ENCODE peak calls at places on chromosome 22, in seven cellular contexts. T is Peyer's patch, I is endothelial cell of umbilical vein, A is hepatocyte, K is cardiac muscle cell, Y is adrenal gland, C is OCI-LY7. B is an unnamed sample. For H3K36me3, the result is how much of the 10 kb centered on the place peaks cover.

GRCh38 chr22:27564806-27565205 is 236.8 kb downstream of the MN1 start:
- DNase-seq in Y (no peak), T (no peak), I (no peak), K (no peak), C (no peak), A (no peak), B (no peak)

GRCh38 chr22:38318792-38319773 is 1.9 kb upstream of the CSNK1E start:
- DNase-seq in T (no peak), K (no peak), C (no peak), A (peak), I (no peak), Y (no peak), B (no peak)

GRCh38 chr22:46038516-46039430 is 61.8 kb upstream of the WNT7B start:
- DNase-seq in Y (peak), A (no peak), C (no peak), I (no peak), K (no peak), T (peak), B (no peak)

GRCh38 chr22:29166180-29166579 is 39.5 kb upstream of the EMID1 start:
- DNase-seq in K (no peak), C (no peak), I (no peak), A (no peak), T (no peak), Y (no peak), B (no peak)

GRCh38 chr22:40107756-40108437 is 69.8 kb upstream of the TNRC6B start:
- DNase-seq in I (no peak), A (peak), T (no peak), K (peak), C (peak), Y (peak), B (no peak)

GRCh38 chr22:21761086-21761485 is 25.5 kb upstream of the YPEL1 start:
- DNase-seq in T (no peak), Y (no peak), C (no peak), A (no peak), I (no peak), K (no peak), B (no peak)

GRCh38 chr22:17213976-17214375 is 5.3 kb downstream of the ADA2 start:
- DNase-seq in A (peak), T (peak), I (peak), C (peak), K (peak), Y (peak), B (no peak)

GRCh38 chr22:27808730-27809129 is 7.2 kb upstream of the MN1 start:
- DNase-seq in T (no peak), K (no peak), I (no peak), A (no peak), Y (no peak), C (no peak), B (no peak)

GRCh38 chr22:29003975-29004646 is 57.5 kb downstream of the C22orf31 start:
- DNase-seq in A (no peak), I (no peak), Y (peak), K (no peak), C (no peak), T (no peak), B (no peak)

GRCh38 chr22:17672417-17672991 is 33.9 kb downstream of the BCL2L13 start:
- DNase-seq in A (no peak), C (no peak), T (no peak), Y (no peak), K (no peak), I (no peak), B (no peak)

GRCh38 chr22:46842606-46843005 is 80.2 kb downstream of the TBC1D22A start:
- DNase-seq in C (no peak), T (peak), Y (no peak), I (no peak), K (no peak), A (no peak), B (no peak)

GRCh38 chr22:47036352-47036751 is 273.9 kb downstream of the TBC1D22A start:
- DNase-seq in C (no peak), K (no peak), T (no peak), A (no peak), Y (no peak), I (no peak), B (no peak)

GRCh38 chr22:38214248-38215056 is 12.7 kb downstream of the MAFF start:
- DNase-seq in C (peak), A (peak), T (peak), K (peak), Y (peak), I (peak), B (peak)

GRCh38 chr22:20721409-20722218 is 52.3 kb upstream of the SERPIND1 start:
- DNase-seq in K (no peak), A (no peak), I (no peak), C (no peak), Y (no peak), T (no peak), B (no peak)

GRCh38 chr22:47835726-47836125 is 1073.3 kb downstream of the TBC1D22A start:
- DNase-seq in C (no peak), Y (no peak), I (no peak), T (no peak), A (peak), K (peak), B (no peak)

GRCh38 chr22:38081636-38081940 is 2.4 kb downstream of the SLC16A8 start:
- DNase-seq in K (no peak), I (no peak), T (no peak), Y (no peak), C (no peak), A (no peak), B (no peak)

GRCh38 chr22:28815101-28815500 is 14.7 kb upstream of the XBP1 start:
- DNase-seq in A (no peak), T (peak), I (no peak), C (no peak), K (no peak), Y (no peak), B (no peak)

GRCh38 chr22:46360097-46360496 is 24.6 kb downstream of the TRMU start:
- DNase-seq in Y (no peak), C (no peak), A (no peak), I (no peak), K (no peak), T (no peak), B (no peak)

GRCh38 chr22:17121235-17122195 is at the start of gene TMEM121B:
- DNase-seq in I (peak), T (no peak), K (peak), Y (peak), C (no peak), A (peak), B (no peak)

GRCh38 chr22:17536269-17536668 is 27.0 kb upstream of the SLC25A18 start:
- DNase-seq in T (no peak), C (no peak), I (no peak), Y (no peak), A (no peak), K (peak), B (no peak)

GRCh38 chr22:20268350-20269012 is 363 bp upstream of the RTN4R start:
- DNase-seq in I (peak), Y (no peak), C (peak), T (peak), K (peak), A (peak), B (peak)

GRCh38 chr22:17948101-17948500 is 76.3 kb downstream of the MICAL3 start:
- DNase-seq in C (no peak), K (no peak), Y (no peak), T (no peak), A (no peak), I (no peak), B (no peak)

GRCh38 chr22:38239101-38239761 is 33.6 kb downstream of the TMEM184B start:
- DNase-seq in T (no peak), I (peak), C (no peak), K (peak), A (peak), Y (peak), B (no peak)

GRCh38 chr22:38243007-38243775 is 29.6 kb downstream of the TMEM184B start:
- DNase-seq in T (peak), I (no peak), Y (no peak), K (peak), C (peak), A (peak), B (no peak)

GRCh38 chr22:30178180-30179126 is 68.1 kb downstream of the LIF start:
- DNase-seq in I (no peak), Y (no peak), C (no peak), A (no peak), K (no peak), T (no peak), B (no peak)

GRCh38 chr22:41620646-41621098 is at the start of gene DESI1:
- DNase-seq in I (no peak), T (no peak), A (peak), Y (no peak), K (peak), C (no peak), B (no peak)

GRCh38 chr22:22976033-22976922 is 88.7 kb downstream of the IGLL5 start:
- DNase-seq in T (no peak), A (no peak), C (no peak), I (no peak), K (no peak), Y (no peak), B (no peak)

GRCh38 chr22:37425800-37426531 is 1.3 kb downstream of the ELFN2 start:
- DNase-seq in T (no peak), A (peak), C (peak), Y (no peak), I (peak), K (no peak), B (no peak)

GRCh38 chr22:29755889-29756288 is 10.9 kb downstream of the ZMAT5 start:
- DNase-seq in C (no peak), K (no peak), A (no peak), I (no peak), T (no peak), Y (no peak), B (no peak)

GRCh38 chr22:19880786-19881569 is 26.3 kb upstream of the GNB1L start:
- DNase-seq in I (peak), C (no peak), T (peak), K (peak), A (peak), Y (no peak), B (no peak)

GRCh38 chr22:49209452-49210195 is 618.0 kb downstream of the BRD1 start:
- DNase-seq in Y (peak), A (peak), C (no peak), K (no peak), I (no peak), T (peak), B (no peak)

GRCh38 chr22:36224245-36224644 is 15.1 kb downstream of the APOL2 start:
- DNase-seq in C (no peak), T (no peak), A (no peak), Y (no peak), I (no peak), K (no peak), B (no peak)

GRCh38 chr22:24247011-24247507 is 2.2 kb upstream of the GGT5 start:
- DNase-seq in I (no peak), C (no peak), A (no peak), T (no peak), Y (no peak), K (peak), B (no peak)

GRCh38 chr22:24240381-24240780 is 4.5 kb downstream of the GGT5 start:
- DNase-seq in I (no peak), K (peak), A (no peak), T (no peak), Y (no peak), C (no peak), B (no peak)

GRCh38 chr22:24247564-24248344 is 2.9 kb upstream of the GGT5 start:
- DNase-seq in C (peak), I (peak), A (peak), K (peak), T (peak), Y (peak), B (peak)

GRCh38 chr22:24244144-24244787 is 616 bp downstream of the GGT5 start:
- DNase-seq in I (peak), A (no peak), T (no peak), C (peak), Y (no peak), K (peak), B (no peak)
- H3K4me3 ChIP-seq in I (no peak), A (no peak), T (peak), C (no peak), Y (no peak), K (no peak), B (no peak)

DNA sequence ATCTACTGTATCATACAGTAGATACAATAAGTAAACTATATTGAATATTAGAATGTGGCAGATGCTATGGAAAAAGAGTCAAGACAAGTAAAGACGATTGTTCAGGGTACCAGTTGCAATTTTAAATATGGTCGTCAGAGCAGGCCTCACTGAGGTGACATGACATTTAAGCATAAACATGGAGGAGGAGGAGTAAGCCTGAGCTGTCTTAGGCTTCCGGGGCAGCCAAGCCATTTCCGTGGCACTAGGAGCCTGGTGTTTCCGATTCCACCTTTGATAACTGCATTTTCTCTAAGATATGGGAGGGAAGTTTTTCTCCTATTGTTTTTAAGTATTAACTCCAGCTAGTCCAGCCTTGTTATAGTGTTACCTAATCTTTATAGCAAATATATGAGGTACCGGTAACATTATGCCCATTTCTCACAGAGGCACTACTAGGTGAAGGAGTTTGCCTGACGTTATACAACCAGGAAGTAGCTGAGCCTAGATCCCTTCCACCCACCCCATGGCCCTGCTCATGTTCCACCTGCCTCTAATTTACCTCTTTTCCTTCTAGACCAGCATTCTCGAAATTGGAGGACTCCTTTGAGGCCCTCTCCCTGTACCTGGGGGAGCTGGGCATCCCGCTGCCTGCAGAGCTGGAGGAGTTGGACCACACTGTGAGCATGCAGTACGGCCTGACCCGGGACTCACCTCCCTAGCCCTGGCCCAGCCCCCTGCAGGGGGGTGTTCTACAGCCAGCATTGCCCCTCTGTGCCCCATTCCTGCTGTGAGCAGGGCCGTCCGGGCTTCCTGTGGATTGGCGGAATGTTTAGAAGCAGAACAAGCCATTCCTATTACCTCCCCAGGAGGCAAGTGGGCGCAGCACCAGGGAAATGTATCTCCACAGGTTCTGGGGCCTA is 14.3 kb downstream of the PIK3IP1 start:
- DNase-seq in C (no peak), I (no peak), A (no peak), T (peak), K (no peak), Y (no peak), B (no peak)
- H3K36me3 ChIP-seq in C (half or more), I (half or more), A (under half), T (under half), K (under half), Y (half or more), B (half or more)

DNA sequence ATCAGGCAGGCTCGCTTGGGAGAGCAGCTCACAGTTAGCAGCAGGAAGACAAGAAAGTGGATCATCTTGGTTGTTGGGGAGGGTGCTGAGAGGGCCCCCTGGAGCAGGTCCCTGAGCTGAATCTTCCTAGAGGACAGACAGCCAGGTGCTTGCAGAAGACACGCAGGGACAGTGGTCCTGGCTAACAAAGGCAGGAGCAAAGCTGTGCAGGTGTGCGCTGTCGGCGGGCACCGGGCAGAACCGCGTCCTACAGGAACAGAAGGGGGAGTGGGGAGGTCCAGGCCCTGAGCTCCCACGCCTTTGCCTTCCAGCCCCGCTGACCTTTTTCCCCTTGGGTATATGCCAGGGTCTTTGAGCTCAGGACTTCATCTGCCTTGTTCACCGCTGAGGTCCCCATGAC is 30.1 kb upstream of the PARVB start:
- DNase-seq in K (no peak), I (no peak), T (no peak), Y (peak), A (no peak), C (no peak), B (no peak)
- H3K27ac ChIP-seq in K (no peak), I (no peak), T (no peak), Y (no peak), A (no peak), C (no peak), B (no peak)

GRCh38 chr22:24027991-24028390 is 16.9 kb downstream of the CABIN1 start:
- DNase-seq in T (no peak), K (no peak), I (no peak), A (no peak), C (no peak), Y (no peak), B (no peak)

GRCh38 chr22:24027389-24027980 is 16.4 kb downstream of the CABIN1 start:
- DNase-seq in T (no peak), C (no peak), I (no peak), Y (no peak), K (no peak), A (no peak), B (no peak)

GRCh38 chr22:24026056-24026455 is 15.0 kb downstream of the CABIN1 start:
- DNase-seq in Y (no peak), C (no peak), T (no peak), A (no peak), I (no peak), K (no peak), B (no peak)

GRCh38 chr22:24025475-24025874 is 14.4 kb downstream of the CABIN1 start:
- DNase-seq in A (no peak), T (no peak), Y (no peak), C (no peak), I (no peak), K (no peak), B (no peak)

DNA sequence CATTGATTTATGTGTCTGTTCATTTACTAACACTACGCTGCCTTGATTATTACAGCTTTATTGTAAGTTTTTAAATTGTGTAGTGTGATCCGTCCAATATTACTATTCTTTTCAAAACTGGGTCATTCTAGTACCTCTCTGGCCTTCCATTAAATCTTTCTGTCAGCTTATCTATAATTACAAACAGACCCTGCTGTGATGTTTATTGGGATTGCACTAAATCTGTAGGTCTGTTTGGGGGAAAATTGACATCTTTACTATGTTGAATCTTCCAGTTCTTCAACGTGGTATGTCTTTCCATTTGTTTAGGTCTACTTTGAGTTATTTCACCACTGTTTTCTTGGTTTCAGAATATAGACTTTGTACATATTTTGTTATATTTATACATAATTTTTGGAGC is 15.6 kb downstream of the CABIN1 start:
- DNase-seq in K (no peak), Y (no peak), A (no peak), I (no peak), T (no peak), C (no peak), B (no peak)
- H3K4me3 ChIP-seq in K (no peak), Y (no peak), A (no peak), I (no peak), T (no peak), C (no peak), B (no peak)

DNA sequence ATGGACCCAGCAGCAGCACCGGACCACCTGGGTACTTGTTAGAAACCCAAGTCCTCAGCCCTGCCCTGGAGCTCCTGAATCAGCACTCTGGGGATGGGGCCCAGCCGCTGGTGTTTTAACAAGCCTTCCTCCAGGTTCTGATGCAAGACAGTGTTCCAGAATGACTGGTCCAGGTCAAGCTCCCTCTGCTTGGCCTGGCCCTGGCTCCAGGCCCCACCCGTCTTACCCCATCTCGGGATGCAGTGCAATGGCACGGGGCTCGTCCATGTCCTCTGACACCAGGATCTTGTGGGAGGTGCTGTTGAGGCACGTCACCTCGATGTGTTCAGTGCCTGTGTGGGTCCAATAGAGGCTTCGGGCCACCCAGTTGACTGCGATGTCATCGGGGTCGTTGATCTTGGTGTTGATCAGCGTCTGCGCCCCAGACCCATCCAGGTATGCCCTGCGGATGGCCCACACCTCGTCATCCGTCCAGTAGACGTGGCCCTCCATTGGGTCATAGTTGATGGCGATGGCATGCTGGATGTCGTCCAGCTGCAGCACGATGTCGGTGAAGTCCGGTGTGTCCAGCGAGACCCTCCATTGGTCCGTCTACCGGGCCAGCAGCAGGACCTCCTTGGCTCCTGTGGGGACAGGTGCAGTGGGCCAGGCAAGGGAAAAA is 140.3 kb downstream of the CRYBB2 start:
- DNase-seq in A (no peak), T (peak), K (no peak), Y (no peak), C (no peak), I (no peak), B (no peak)
- H3K36me3 ChIP-seq in A (under half), T (under half), K (under half), Y (under half), C (under half), I (under half), B (under half)